ENCODE peak calls at places on chromosomes 11 and 22, in four cellular contexts. N is tibial nerve; T is CD8-positive, alpha-beta T cell; Z is pancreas. J is an unnamed sample.
A peak's percentile ranks its signal among the peaks of the same experiment; 100 is the strongest.

GRCh38 chr11:129968611-129969419 is 33.8 kb downstream of the PRDM10 start:
- DNase-seq in N (no peak), T (no peak), Z (no peak), J (no peak)

GRCh38 chr11:26649884-26650283 is 72.0 kb downstream of the SLC5A12 start:
- DNase-seq in N (no peak), T (no peak), Z (peak; percentile 52), J (no peak)

GRCh38 chr11:2375341-2375853 is 1.7 kb upstream of the CD81 start:
- DNase-seq in T (no peak), N (no peak), Z (no peak), J (peak; percentile 66)

GRCh38 chr11:35321111-35321510 is 98.2 kb downstream of the SLC1A2 start:
- DNase-seq in Z (no peak), N (no peak), T (no peak), J (no peak)

GRCh38 chr11:30429550-30429949 is 106.6 kb downstream of the ARL14EP start:
- DNase-seq in Z (no peak), T (no peak), N (no peak), J (no peak)

GRCh38 chr22:31081963-31082605 is 966 bp downstream of the SMTN start:
- DNase-seq in N (no peak), T (no peak), Z (peak; percentile 23), J (no peak)

GRCh38 chr11:17873571-17873970 is 139.0 kb downstream of the KCNC1 start:
- DNase-seq in T (no peak), N (no peak), Z (no peak), J (no peak)

GRCh38 chr11:75513250-75513649 is 12.5 kb downstream of the GDPD5 start:
- DNase-seq in N (no peak), Z (no peak), T (no peak), J (no peak)

GRCh38 chr11:106306942-106307341 is 229.5 kb downstream of the AASDHPPT start:
- DNase-seq in T (no peak), N (no peak), Z (no peak), J (no peak)

GRCh38 chr11:103110406-103110805 is 1.2 kb downstream of the DYNC2H1 start:
- DNase-seq in N (no peak), T (no peak), Z (no peak), J (no peak)

GRCh38 chr11:96390403-96390830 is 604 bp downstream of the JRKL start:
- DNase-seq in N (no peak), T (no peak), Z (no peak), J (no peak)

GRCh38 chr22:49906071-49906798 is 12.0 kb downstream of the ALG12 start:
- DNase-seq in N (no peak), Z (no peak), T (no peak), J (no peak)

GRCh38 chr22:49909476-49910205 is 8.6 kb downstream of the ALG12 start:
- DNase-seq in N (no peak), Z (no peak), T (no peak), J (no peak)

GRCh38 chr22:49907807-49908206 is 10.4 kb downstream of the ALG12 start:
- DNase-seq in T (no peak), Z (no peak), N (no peak), J (no peak)

GRCh38 chr22:49905465-49905864 is 12.8 kb downstream of the ALG12 start:
- DNase-seq in Z (no peak), T (no peak), N (no peak), J (no peak)

DNA sequence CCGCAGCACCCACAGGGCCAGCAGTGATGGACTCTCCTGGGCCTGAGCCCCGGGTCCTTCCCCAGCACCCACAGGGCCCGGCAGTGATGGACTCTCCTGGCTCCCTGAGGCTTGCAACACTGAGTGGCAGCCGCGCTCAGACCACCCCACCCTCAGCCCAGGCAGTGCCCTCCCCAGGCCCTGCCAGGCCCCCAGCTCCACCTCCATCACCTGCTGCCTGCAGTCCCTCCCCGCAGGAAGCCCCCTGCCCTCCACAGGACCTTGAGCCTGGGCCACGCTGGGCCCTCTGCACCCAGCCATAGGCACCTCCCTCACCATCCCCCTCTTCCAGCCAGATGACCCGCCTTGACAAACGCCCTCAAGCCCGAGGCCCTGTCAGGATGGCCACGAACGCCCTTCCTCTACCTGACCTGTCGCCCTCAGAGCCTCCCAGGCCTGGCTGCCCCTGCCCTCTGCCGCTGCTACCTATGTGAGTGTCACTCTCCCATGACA is 11.4 kb downstream of the ALG12 start:
- DNase-seq in Z (no peak), N (no peak), T (no peak), J (no peak)
- H3K36me3 ChIP-seq in Z (peaks cover 14% of the 10 kb centered on the region), N (peaks cover 12% of the 10 kb centered on the region), T (peaks cover 39% of the 10 kb centered on the region), J (peaks cover 83% of the 10 kb centered on the region)

GRCh38 chr11:22165087-22165486 is 27.8 kb upstream of the ANO5 start:
- DNase-seq in T (no peak), N (no peak), Z (no peak), J (no peak)

GRCh38 chr11:22173532-22173931 is 19.4 kb upstream of the ANO5 start:
- DNase-seq in T (no peak), Z (no peak), N (no peak), J (no peak)

GRCh38 chr11:22165799-22166548 is 26.9 kb upstream of the ANO5 start:
- DNase-seq in N (no peak), Z (no peak), T (no peak), J (no peak)

DNA sequence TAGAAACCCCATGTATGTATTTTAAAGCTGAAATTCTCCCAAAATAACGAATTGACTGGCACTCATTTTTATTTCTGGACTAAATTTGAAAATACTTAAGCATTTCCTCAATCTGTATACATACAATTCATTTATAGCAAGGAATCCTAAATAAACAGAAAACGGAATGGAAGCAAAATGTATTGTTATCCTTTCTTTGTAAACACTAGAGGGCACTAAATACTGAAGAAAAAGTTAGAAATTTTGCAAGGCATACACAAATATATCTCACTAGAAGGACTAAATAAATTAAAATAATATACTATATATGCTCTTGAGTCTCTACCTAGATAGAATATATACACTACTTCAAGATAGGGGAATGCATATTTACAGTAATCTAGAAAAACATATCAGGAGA is 23.1 kb upstream of the ANO5 start:
- DNase-seq in Z (no peak), N (no peak), T (no peak), J (no peak)
- TF ChIP-seq CTCF in Z (peak; percentile 19), N (no peak), T (no peak), J (peak; percentile 53)

DNA sequence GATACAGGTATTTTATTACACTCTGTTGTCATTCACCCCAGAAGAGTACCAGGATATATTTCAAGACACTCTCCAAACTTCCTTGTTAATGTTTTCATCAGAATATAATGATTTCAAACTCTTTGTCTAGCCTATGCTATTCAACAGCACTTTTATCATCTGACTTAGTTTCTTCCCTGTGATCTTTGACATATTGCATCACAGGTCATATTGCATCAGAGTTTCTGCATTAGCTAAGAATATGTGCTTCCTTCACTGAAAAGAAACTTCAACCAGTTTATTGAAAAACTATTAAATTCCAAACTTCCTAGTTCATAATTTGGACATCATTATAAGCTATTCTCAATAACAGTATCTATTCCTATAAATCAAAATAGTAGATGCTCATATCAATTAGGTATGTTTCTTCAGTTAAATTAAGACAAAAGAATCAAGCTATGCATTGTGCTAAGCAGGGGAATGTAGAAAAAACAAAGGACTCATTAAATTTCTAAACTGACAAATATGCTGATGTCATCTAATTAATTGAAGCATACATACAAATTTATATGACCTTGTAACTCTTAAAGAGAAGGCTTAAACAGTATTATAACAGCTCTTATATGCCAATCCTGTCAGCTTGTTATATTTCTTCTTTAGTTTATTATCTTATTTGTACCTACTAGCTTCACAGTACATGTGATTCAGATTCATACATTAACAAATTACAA is 361.8 kb upstream of the LUZP2 start:
- DNase-seq in T (no peak), N (no peak), Z (no peak), J (no peak)
- H3K36me3 ChIP-seq in T (no peaks in the 10 kb centered on the region), N (no peaks in the 10 kb centered on the region), Z (no peaks in the 10 kb centered on the region), J (no peaks in the 10 kb centered on the region)

DNA sequence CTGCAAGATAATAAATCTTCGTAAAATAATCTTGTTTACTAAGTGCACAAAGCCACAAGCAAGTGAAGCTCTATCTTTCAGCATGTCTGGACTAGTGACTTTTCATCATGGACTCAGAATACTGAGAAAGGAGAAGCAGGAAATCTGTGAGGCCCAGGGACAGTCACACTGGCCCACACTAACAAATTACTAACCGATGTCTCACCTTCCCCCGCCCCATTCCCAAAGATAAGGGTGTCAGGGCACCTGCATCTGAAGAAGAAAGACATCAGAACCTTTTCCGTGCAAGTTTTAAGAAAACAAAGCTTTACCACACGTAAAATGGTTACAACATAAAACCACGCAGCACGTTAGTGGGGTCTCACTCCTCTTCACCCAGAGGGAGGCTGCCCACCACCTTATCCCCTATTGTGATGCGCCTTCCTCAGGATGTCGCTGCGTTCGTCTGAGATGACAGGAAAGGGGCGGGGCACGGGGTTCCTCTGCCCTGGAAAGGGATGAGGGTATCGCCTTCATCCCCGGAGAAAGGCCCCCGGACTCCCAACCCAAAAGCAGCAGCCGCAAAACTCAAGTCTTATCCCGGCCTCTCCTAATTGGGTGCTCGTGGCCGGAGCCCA is 603 bp downstream of the BTBD10 start:
- DNase-seq in Z (peak; percentile 48), N (peak; percentile 24), T (peak; percentile 69), J (peak; percentile 61)
- TF ChIP-seq CTCF in Z (no peak), N (no peak), T (no peak), J (no peak)